ENCODE peak calls at places on chromosomes 6 and 20, in seven cellular contexts. One of them, this sample, is unnamed. For H3K9me3 and H3K36me3, the result is how much of the 10 kb centered on the place peaks cover.

GRCh38 chr6:16345449-16346330 is 107.3 kb downstream of the GMPR start:
- DNase-seq in cardiac muscle cell: no peak
- DNase-seq in GM23248: peak
- DNase-seq in upper lobe of left lung: no peak
- DNase-seq in CD4-positive, alpha-beta memory T cell: no peak
- DNase-seq in HCT116: no peak
- DNase-seq in naive thymus-derived CD4-positive, alpha-beta T cell: no peak
- DNase-seq in this sample: peak

GRCh38 chr20:23546435-23547144 is 21.7 kb downstream of the CST9L start:
- DNase-seq in cardiac muscle cell: no peak
- DNase-seq in GM23248: no peak
- DNase-seq in upper lobe of left lung: peak
- DNase-seq in CD4-positive, alpha-beta memory T cell: no peak
- DNase-seq in HCT116: no peak
- DNase-seq in naive thymus-derived CD4-positive, alpha-beta T cell: no peak
- DNase-seq in this sample: no peak

GRCh38 chr6:7143161-7143974 is 35.6 kb downstream of the RREB1 start:
- DNase-seq in cardiac muscle cell: no peak
- DNase-seq in GM23248: peak
- DNase-seq in upper lobe of left lung: no peak
- DNase-seq in CD4-positive, alpha-beta memory T cell: no peak
- DNase-seq in HCT116: no peak
- DNase-seq in naive thymus-derived CD4-positive, alpha-beta T cell: no peak
- DNase-seq in this sample: no peak

GRCh38 chr20:5863040-5863811 is 87.1 kb downstream of the TRMT6 start:
- DNase-seq in cardiac muscle cell: no peak
- DNase-seq in GM23248: peak
- DNase-seq in upper lobe of left lung: no peak
- DNase-seq in CD4-positive, alpha-beta memory T cell: no peak
- DNase-seq in HCT116: no peak
- DNase-seq in naive thymus-derived CD4-positive, alpha-beta T cell: no peak
- DNase-seq in this sample: peak

GRCh38 chr20:47357296-47358051 is 975 bp upstream of the ZMYND8 start:
- DNase-seq in cardiac muscle cell: peak
- DNase-seq in GM23248: peak
- DNase-seq in upper lobe of left lung: peak
- DNase-seq in CD4-positive, alpha-beta memory T cell: peak
- DNase-seq in HCT116: peak
- DNase-seq in naive thymus-derived CD4-positive, alpha-beta T cell: peak
- DNase-seq in this sample: peak

GRCh38 chr20:33964431-33964830 is 29.3 kb upstream of the RALY start:
- DNase-seq in cardiac muscle cell: no peak
- DNase-seq in GM23248: no peak
- DNase-seq in upper lobe of left lung: no peak
- DNase-seq in CD4-positive, alpha-beta memory T cell: no peak
- DNase-seq in HCT116: no peak
- DNase-seq in naive thymus-derived CD4-positive, alpha-beta T cell: no peak
- DNase-seq in this sample: no peak

GRCh38 chr6:11616200-11616611 is 78.7 kb downstream of the TMEM170B start:
- DNase-seq in cardiac muscle cell: no peak
- DNase-seq in GM23248: peak
- DNase-seq in upper lobe of left lung: no peak
- DNase-seq in CD4-positive, alpha-beta memory T cell: no peak
- DNase-seq in HCT116: no peak
- DNase-seq in naive thymus-derived CD4-positive, alpha-beta T cell: no peak
- DNase-seq in this sample: peak

GRCh38 chr6:111057074-111057752 is 30.1 kb upstream of the SLC16A10 start:
- DNase-seq in cardiac muscle cell: peak
- DNase-seq in GM23248: peak
- DNase-seq in upper lobe of left lung: no peak
- DNase-seq in CD4-positive, alpha-beta memory T cell: no peak
- DNase-seq in HCT116: peak
- DNase-seq in naive thymus-derived CD4-positive, alpha-beta T cell: peak
- DNase-seq in this sample: peak

GRCh38 chr20:58243653-58244410 is 15.4 kb upstream of the ANKRD60 start:
- DNase-seq in cardiac muscle cell: no peak
- DNase-seq in GM23248: no peak
- DNase-seq in upper lobe of left lung: no peak
- DNase-seq in CD4-positive, alpha-beta memory T cell: no peak
- DNase-seq in HCT116: no peak
- DNase-seq in naive thymus-derived CD4-positive, alpha-beta T cell: no peak
- DNase-seq in this sample: no peak

GRCh38 chr6:63529498-63529897 is 42.8 kb upstream of the LOC128125822 start:
- DNase-seq in cardiac muscle cell: no peak
- DNase-seq in GM23248: peak
- DNase-seq in upper lobe of left lung: no peak
- DNase-seq in CD4-positive, alpha-beta memory T cell: no peak
- DNase-seq in HCT116: no peak
- DNase-seq in naive thymus-derived CD4-positive, alpha-beta T cell: no peak
- DNase-seq in this sample: no peak

GRCh38 chr20:63735859-63736718 is at the start of gene LIME1:
- DNase-seq in cardiac muscle cell: no peak
- DNase-seq in GM23248: no peak
- DNase-seq in upper lobe of left lung: peak
- DNase-seq in CD4-positive, alpha-beta memory T cell: peak
- DNase-seq in HCT116: no peak
- DNase-seq in naive thymus-derived CD4-positive, alpha-beta T cell: peak
- DNase-seq in this sample: no peak

GRCh38 chr20:63917811-63918210 is 22.9 kb downstream of the DNAJC5 start:
- DNase-seq in cardiac muscle cell: no peak
- DNase-seq in GM23248: no peak
- DNase-seq in upper lobe of left lung: no peak
- DNase-seq in CD4-positive, alpha-beta memory T cell: no peak
- DNase-seq in HCT116: no peak
- DNase-seq in naive thymus-derived CD4-positive, alpha-beta T cell: no peak
- DNase-seq in this sample: no peak

GRCh38 chr20:58697201-58697866 is 4.7 kb downstream of the NPEPL1 start:
- DNase-seq in cardiac muscle cell: peak
- DNase-seq in GM23248: no peak
- DNase-seq in upper lobe of left lung: no peak
- DNase-seq in CD4-positive, alpha-beta memory T cell: no peak
- DNase-seq in HCT116: no peak
- DNase-seq in naive thymus-derived CD4-positive, alpha-beta T cell: no peak
- DNase-seq in this sample: no peak

GRCh38 chr6:146980900-146981329 is 223.3 kb upstream of the STXBP5 start:
- DNase-seq in cardiac muscle cell: no peak
- DNase-seq in GM23248: no peak
- DNase-seq in upper lobe of left lung: no peak
- DNase-seq in CD4-positive, alpha-beta memory T cell: no peak
- DNase-seq in HCT116: no peak
- DNase-seq in naive thymus-derived CD4-positive, alpha-beta T cell: no peak
- DNase-seq in this sample: no peak

GRCh38 chr6:36184311-36184710 is 12.2 kb upstream of the BRPF3 start:
- DNase-seq in cardiac muscle cell: no peak
- DNase-seq in GM23248: no peak
- DNase-seq in upper lobe of left lung: no peak
- DNase-seq in CD4-positive, alpha-beta memory T cell: no peak
- DNase-seq in HCT116: no peak
- DNase-seq in naive thymus-derived CD4-positive, alpha-beta T cell: no peak
- DNase-seq in this sample: no peak

GRCh38 chr6:38542031-38542430 is 97.7 kb downstream of the BTBD9 start:
- DNase-seq in cardiac muscle cell: no peak
- DNase-seq in GM23248: peak
- DNase-seq in upper lobe of left lung: no peak
- DNase-seq in CD4-positive, alpha-beta memory T cell: no peak
- DNase-seq in HCT116: no peak
- DNase-seq in naive thymus-derived CD4-positive, alpha-beta T cell: no peak
- DNase-seq in this sample: no peak

DNA sequence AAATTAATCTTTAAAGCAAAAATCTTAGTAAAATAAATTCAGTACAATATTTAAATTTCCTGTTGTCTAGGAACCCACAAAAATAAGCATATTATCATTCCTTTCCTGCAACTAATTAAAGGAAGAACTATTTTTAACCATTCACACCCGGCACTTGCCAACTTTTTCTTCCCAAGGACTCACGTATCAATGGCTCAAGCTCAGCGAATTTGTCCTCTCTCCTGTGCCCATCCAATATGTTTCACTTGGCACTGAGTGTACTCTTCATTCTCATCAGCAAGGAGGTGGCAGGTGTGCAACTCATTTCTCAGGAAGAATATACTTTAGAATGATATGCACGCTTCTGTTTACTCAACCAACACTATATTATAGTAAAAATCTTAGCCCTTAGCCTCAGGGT is 419.4 kb downstream of the C6orf118 start:
- DNase-seq in cardiac muscle cell: no peak
- DNase-seq in GM23248: no peak
- DNase-seq in upper lobe of left lung: no peak
- DNase-seq in CD4-positive, alpha-beta memory T cell: no peak
- DNase-seq in HCT116: no peak
- DNase-seq in naive thymus-derived CD4-positive, alpha-beta T cell: no peak
- DNase-seq in this sample: no peak
- H3K9me3 ChIP-seq in cardiac muscle cell: under half
- H3K9me3 ChIP-seq in GM23248: under half
- H3K9me3 ChIP-seq in upper lobe of left lung: under half
- H3K9me3 ChIP-seq in CD4-positive, alpha-beta memory T cell: under half
- H3K9me3 ChIP-seq in HCT116: under half
- H3K9me3 ChIP-seq in naive thymus-derived CD4-positive, alpha-beta T cell: under half
- H3K9me3 ChIP-seq in this sample: under half

GRCh38 chr6:3282461-3283236 is 23.9 kb downstream of the PSMG4 start:
- DNase-seq in cardiac muscle cell: no peak
- DNase-seq in GM23248: no peak
- DNase-seq in upper lobe of left lung: no peak
- DNase-seq in CD4-positive, alpha-beta memory T cell: no peak
- DNase-seq in HCT116: no peak
- DNase-seq in naive thymus-derived CD4-positive, alpha-beta T cell: no peak
- DNase-seq in this sample: no peak
- H3K36me3 ChIP-seq in cardiac muscle cell: under half
- H3K36me3 ChIP-seq in GM23248: under half
- H3K36me3 ChIP-seq in upper lobe of left lung: under half
- H3K36me3 ChIP-seq in CD4-positive, alpha-beta memory T cell: under half
- H3K36me3 ChIP-seq in HCT116: under half
- H3K36me3 ChIP-seq in naive thymus-derived CD4-positive, alpha-beta T cell: under half
- H3K36me3 ChIP-seq in this sample: under half

DNA sequence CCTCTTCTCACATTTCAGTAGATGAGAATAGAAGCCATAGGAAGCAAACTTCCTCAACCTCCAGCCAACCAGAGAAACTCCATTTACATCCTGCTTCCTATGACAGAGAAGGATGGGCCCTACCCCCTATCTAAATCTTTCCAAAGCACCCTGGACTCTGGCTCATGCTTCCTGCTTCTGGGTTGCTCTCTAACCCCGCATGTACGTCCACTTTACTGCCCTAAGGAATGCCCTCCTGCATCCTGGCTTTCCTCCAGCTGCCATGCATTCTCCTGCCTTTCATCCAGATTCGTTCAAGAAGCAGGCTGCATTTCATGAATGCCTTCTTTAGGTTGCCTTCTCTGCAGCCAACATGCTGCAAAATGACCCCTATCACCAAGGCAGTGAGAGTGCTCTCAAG is 91.9 kb downstream of the FAM217A start:
- DNase-seq in cardiac muscle cell: peak
- DNase-seq in GM23248: no peak
- DNase-seq in upper lobe of left lung: no peak
- DNase-seq in CD4-positive, alpha-beta memory T cell: no peak
- DNase-seq in HCT116: no peak
- DNase-seq in naive thymus-derived CD4-positive, alpha-beta T cell: no peak
- DNase-seq in this sample: no peak
- H3K9me3 ChIP-seq in cardiac muscle cell: under half
- H3K9me3 ChIP-seq in GM23248: under half
- H3K9me3 ChIP-seq in upper lobe of left lung: under half
- H3K9me3 ChIP-seq in CD4-positive, alpha-beta memory T cell: under half
- H3K9me3 ChIP-seq in HCT116: under half
- H3K9me3 ChIP-seq in naive thymus-derived CD4-positive, alpha-beta T cell: under half
- H3K9me3 ChIP-seq in this sample: under half

DNA sequence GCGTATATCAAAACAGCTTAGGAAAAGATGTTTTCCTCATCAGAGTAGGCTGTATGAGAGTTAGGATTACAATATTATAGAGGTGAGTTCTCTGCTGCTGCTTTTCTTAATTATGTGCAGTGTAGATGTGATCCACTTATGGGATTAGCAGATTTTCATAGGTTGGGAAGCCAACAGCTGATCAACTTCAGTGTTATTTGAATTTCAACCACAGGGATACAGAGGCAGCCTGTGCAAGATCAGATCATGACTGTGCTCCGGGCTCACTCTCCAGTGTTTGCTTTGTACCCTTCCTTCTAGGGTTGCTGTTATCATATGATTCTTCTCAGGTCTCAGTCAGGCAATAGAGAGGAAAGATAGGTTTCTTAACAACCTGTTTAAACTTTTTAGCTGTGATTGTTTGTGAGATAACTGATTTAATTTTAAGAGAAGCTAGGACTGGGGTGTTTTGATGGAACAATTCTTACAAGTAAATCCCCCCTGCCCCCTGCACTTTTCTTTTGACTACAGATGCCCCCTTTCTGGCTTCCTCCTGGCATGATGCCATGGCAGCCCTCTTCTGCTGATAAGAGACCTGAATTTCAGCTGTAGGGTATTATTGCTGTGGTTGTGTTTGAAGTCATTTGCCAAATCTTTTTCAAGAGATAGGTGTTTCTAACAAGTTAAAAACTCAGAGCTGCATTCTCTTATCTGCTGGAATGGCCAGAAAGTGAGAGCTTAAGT is 8.5 kb downstream of the RNF8 start:
- DNase-seq in cardiac muscle cell: no peak
- DNase-seq in GM23248: no peak
- DNase-seq in upper lobe of left lung: no peak
- DNase-seq in CD4-positive, alpha-beta memory T cell: no peak
- DNase-seq in HCT116: no peak
- DNase-seq in naive thymus-derived CD4-positive, alpha-beta T cell: no peak
- DNase-seq in this sample: no peak
- H3K36me3 ChIP-seq in cardiac muscle cell: under half
- H3K36me3 ChIP-seq in GM23248: under half
- H3K36me3 ChIP-seq in upper lobe of left lung: under half
- H3K36me3 ChIP-seq in CD4-positive, alpha-beta memory T cell: under half
- H3K36me3 ChIP-seq in HCT116: under half
- H3K36me3 ChIP-seq in naive thymus-derived CD4-positive, alpha-beta T cell: under half
- H3K36me3 ChIP-seq in this sample: under half

DNA sequence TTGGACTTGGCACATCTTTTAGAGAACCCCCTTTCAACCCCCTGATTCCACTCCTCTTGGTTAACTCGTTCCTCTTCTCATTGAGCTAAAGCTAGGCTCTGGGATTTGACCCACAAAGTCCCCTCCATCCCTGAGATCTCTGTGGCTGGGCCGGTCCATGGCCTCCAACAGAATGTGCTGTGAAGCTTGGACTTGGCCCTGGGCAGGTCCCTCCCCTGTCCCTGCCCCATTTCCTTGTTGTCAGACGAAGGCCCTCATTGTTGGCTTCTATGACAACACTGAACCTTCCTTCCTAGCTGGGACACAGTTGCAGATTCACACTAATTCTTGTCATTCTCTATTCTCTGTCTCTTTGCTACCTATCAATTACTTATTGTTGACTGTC is 156.1 kb downstream of the SYCP2 start:
- DNase-seq in cardiac muscle cell: no peak
- DNase-seq in GM23248: no peak
- DNase-seq in upper lobe of left lung: no peak
- DNase-seq in CD4-positive, alpha-beta memory T cell: no peak
- DNase-seq in HCT116: no peak
- DNase-seq in naive thymus-derived CD4-positive, alpha-beta T cell: no peak
- DNase-seq in this sample: no peak
- H3K9me3 ChIP-seq in cardiac muscle cell: under half
- H3K9me3 ChIP-seq in GM23248: under half
- H3K9me3 ChIP-seq in upper lobe of left lung: under half
- H3K9me3 ChIP-seq in CD4-positive, alpha-beta memory T cell: under half
- H3K9me3 ChIP-seq in HCT116: under half
- H3K9me3 ChIP-seq in naive thymus-derived CD4-positive, alpha-beta T cell: under half
- H3K9me3 ChIP-seq in this sample: under half

DNA sequence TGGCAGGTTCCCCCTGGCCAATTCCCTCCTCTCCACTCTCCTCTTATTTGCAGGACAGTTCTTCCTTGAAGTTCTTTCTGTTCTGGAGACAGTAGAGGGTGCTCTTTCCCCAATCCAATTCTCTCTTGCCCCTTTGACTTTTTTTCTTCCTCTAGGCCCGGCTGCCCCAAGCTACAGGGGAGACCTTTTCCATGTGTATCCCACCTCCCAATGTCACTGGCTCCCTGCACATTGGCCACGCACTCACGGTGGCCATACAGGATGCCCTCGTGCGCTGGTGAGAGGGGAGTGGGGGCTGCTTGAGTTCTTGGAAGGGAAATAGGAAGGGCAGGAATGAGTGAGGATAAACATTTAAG is 1.5 kb downstream of the VARS2 start:
- DNase-seq in cardiac muscle cell: peak
- DNase-seq in GM23248: peak
- DNase-seq in upper lobe of left lung: no peak
- DNase-seq in CD4-positive, alpha-beta memory T cell: no peak
- DNase-seq in HCT116: peak
- DNase-seq in naive thymus-derived CD4-positive, alpha-beta T cell: peak
- DNase-seq in this sample: no peak
- H3K36me3 ChIP-seq in cardiac muscle cell: under half
- H3K36me3 ChIP-seq in GM23248: under half
- H3K36me3 ChIP-seq in upper lobe of left lung: half or more
- H3K36me3 ChIP-seq in CD4-positive, alpha-beta memory T cell: under half
- H3K36me3 ChIP-seq in HCT116: under half
- H3K36me3 ChIP-seq in naive thymus-derived CD4-positive, alpha-beta T cell: under half
- H3K36me3 ChIP-seq in this sample: under half

This sample was measured in MG63.